ENCODE peak calls at places on chromosomes 7 and 10, in five cellular contexts. Q, O, J, W and Z are unnamed samples. For H3K4me1, the result is how much of the 10 kb centered on the place peaks cover.

GRCh38 chr10:88672041-88672440 is 7.8 kb downstream of the LIPF start:
- DNase-seq in W (no peak), J (no peak), Q (no peak), O (peak), Z (no peak)

GRCh38 chr7:48083114-48083830 is 5.8 kb upstream of the UPP1 start:
- DNase-seq in O (peak), J (no peak), Q (peak), W (no peak), Z (no peak)

GRCh38 chr7:91718071-91718470 is 162.4 kb downstream of the MTERF1 start:
- DNase-seq in W (no peak), O (no peak), J (no peak), Q (peak), Z (no peak)

GRCh38 chr10:67779455-67780205 is 58.4 kb downstream of the DNAJC12 start:
- DNase-seq in Q (peak), J (no peak), W (peak), O (peak), Z (no peak)

GRCh38 chr7:149831730-149832219 is 6.4 kb upstream of the ZNF862 start:
- DNase-seq in J (no peak), W (peak), Q (no peak), O (no peak), Z (no peak)

GRCh38 chr7:158142657-158143056 is 445.0 kb downstream of the PTPRN2 start:
- DNase-seq in O (no peak), Q (no peak), J (no peak), W (no peak), Z (no peak)

GRCh38 chr10:80917636-80918035 is 379.9 kb downstream of the SH2D4B start:
- DNase-seq in J (no peak), W (no peak), O (no peak), Q (no peak), Z (no peak)

GRCh38 chr7:123498651-123499050 is 35.7 kb downstream of the IQUB start:
- DNase-seq in O (no peak), J (no peak), Q (no peak), W (no peak), Z (no peak)

GRCh38 chr10:74977913-74978847 is 133.3 kb upstream of the SAMD8 start:
- DNase-seq in Q (no peak), O (no peak), J (no peak), W (no peak), Z (no peak)

GRCh38 chr7:91149518-91149917 is 114.7 kb upstream of the FZD1 start:
- DNase-seq in J (no peak), O (no peak), Q (no peak), W (no peak), Z (no peak)

GRCh38 chr7:132548489-132549078 is 27.7 kb downstream of the PLXNA4 start:
- DNase-seq in O (peak), W (no peak), Q (peak), J (no peak), Z (no peak)

GRCh38 chr10:103111031-103111917 is 81.8 kb downstream of the NT5C2 start:
- DNase-seq in O (peak), J (no peak), W (no peak), Q (peak), Z (no peak)

GRCh38 chr10:71968553-71969474 is 4.6 kb downstream of the CHST3 start:
- DNase-seq in W (no peak), Q (no peak), J (no peak), O (peak), Z (no peak)

GRCh38 chr10:71971311-71971731 is 7.1 kb downstream of the CHST3 start:
- DNase-seq in W (no peak), O (no peak), Q (peak), J (no peak), Z (no peak)

GRCh38 chr10:71970331-71970730 is 6.1 kb downstream of the CHST3 start:
- DNase-seq in Q (peak), O (no peak), W (peak), J (no peak), Z (peak)

GRCh38 chr10:71970869-71971268 is 6.7 kb downstream of the CHST3 start:
- DNase-seq in O (no peak), J (no peak), W (no peak), Q (peak), Z (no peak)

DNA sequence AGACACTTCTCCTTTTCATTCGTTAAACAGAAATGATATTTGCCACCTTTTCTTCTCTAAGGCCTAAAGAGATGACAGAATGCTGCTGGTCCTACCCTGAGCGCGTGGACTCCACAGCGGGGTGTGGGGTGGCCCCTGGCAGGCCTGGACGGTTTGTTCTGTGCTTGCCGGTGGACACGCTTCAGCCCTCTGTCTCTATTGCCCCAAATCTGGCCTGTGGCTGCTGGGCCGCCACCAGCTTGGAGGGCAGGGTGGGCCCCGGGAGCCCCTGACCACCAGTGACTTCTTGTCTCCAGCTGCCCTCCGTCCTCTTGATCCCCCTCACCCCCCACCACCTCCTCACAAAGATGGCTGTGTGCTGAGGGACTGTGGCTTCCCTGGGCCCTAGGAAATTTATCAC is 5.7 kb downstream of the CHST3 start:
- DNase-seq in W (no peak), Q (no peak), O (no peak), J (no peak), Z (no peak)
- H3K27ac ChIP-seq in W (no peak), Q (peak), O (no peak), J (peak), Z (peak)

DNA sequence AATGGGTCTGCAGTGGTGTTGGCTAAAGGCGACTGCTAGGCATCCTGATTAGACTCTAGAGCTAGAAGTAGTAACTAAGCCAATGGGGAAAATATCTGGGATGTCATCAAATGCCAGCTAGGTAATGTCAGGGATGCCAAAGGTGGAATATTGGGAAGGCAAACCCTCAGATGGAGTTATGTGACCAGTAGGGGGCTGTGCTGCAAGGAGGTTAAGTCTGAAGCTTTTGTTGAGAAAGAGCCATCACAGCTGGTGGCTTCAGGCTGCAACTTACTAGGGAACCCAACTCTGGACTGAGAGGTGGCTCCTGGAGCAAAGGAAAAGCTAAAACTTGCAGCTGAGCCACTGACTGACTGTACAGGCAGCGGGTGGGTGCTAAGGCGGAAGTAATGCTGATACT is 576.9 kb upstream of the GHITM start:
- DNase-seq in J (no peak), O (no peak), Q (no peak), W (peak), Z (no peak)
- TF ChIP-seq CTCF in J (no peak), O (no peak), Q (no peak), W (peak), Z (no peak)

DNA sequence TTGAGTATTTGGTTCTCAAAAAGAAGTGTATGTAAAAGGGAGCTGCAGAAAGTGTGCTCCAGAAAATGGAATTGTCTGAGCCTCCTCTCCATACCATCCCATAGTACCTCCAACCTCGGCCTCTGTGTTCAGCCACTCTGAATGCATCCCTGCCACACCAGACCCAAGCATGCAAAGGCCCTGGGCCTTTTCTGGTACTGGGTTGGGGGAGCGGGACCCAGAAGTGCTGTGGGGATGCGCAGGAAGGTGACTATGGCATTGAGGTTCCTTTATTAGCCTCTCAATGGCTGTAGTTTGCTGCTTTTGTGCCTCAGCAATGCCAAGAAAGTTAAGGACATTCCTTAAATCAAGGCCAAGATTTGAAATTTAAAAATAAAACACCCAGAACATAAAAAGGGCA is 2.1 kb upstream of the KCNMA1 start:
- DNase-seq in Q (no peak), J (no peak), O (no peak), W (no peak), Z (no peak)
- H3K4me1 ChIP-seq in Q (under half), J (under half), O (under half), W (under half), Z (under half)

DNA sequence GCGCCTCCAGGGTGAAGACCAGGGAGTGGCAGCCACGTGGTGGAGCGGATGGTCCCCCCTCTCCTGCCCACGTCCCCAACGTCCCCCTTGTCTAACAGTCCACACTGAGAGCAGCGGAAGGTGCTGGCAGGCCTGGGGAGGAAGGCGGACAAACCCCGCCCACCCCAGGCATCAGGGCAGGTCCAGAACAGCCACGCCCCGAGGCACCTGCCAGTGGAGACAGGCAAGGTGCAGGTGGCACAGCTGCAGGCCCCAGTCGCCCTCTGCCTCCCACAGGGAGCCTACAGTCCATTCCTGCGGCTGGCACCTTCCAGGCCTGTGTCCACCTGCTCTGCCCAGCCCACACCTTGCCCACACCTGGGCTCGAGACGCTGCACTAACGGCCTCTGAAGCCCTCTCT is 24.9 kb downstream of the CYP2W1 start:
- DNase-seq in Q (no peak), J (no peak), O (no peak), W (no peak), Z (no peak)
- H3K27ac ChIP-seq in Q (no peak), J (no peak), O (no peak), W (no peak), Z (no peak)

DNA sequence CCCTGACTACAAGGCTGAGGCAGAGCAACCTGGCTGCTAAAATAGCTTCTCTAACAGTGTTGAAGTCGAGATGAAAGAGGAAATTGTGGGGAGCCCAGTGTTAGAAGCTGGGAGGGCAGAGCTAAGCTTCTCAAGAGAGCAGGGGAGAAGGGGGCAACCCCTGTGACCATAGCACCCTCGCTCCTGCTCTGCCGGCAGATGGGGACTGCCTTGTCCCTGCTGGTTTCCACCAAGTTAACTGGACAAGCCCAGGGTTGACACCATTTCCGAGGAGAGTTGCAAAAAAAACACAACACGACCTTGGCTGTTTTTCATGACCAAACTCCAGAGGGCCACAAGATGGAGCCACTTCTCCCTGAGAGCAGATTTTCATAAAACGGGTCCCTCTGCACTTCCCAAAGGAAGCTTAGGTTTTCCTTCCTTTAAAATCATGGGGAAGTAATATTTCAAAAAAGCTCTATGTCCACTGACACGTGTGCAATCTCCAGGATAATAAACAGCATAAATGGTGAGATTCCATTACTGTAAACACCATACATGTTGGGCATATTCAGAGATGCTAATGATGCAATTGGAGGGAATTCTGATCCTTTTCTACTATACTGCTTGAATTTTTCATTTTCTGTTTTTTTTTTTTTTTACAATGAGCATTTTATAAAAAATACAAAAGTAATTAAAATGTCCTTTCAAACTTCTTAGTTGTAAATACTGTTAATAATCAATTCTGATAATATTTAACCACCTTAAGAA is 140.4 kb downstream of the PIP4K2A start:
- DNase-seq in W (no peak), J (no peak), O (peak), Q (peak), Z (no peak)
- TF ChIP-seq CTCF in W (peak), J (peak), O (peak), Q (peak), Z (peak)

GRCh38 chr10:132533571-132534260 is 3.9 kb upstream of the INPP5A start:
- DNase-seq in J (no peak), Q (no peak), O (no peak), W (no peak), Z (peak)
- H3K4me1 ChIP-seq in J (under half), Q (under half), O (under half), W (under half), Z (under half)

DNA sequence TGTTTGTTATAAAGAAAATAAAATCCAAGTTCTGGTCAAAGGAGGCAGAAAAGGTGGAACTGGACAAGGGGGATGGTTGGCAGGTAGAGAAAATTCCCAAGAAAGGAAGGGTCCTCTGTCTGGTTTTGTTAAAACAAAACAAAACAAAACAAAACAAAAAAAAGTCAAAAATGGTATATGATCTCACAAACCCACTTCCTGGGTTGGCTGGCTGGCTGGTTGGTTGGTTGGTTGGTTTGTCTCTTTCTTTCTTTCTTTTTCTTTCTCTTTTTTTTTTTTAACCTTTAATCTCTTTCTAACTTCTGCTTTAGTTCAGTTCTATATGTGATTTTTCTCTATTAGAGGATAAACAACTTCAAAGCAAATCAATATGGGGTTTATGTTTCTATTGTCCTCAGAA is 41.1 kb upstream of the CPN1 start:
- DNase-seq in W (no peak), J (no peak), O (no peak), Q (no peak), Z (no peak)
- H3K27ac ChIP-seq in W (no peak), J (no peak), O (no peak), Q (no peak), Z (no peak)